ENCODE peak calls at places on chromosome 11, in six cellular contexts. C is HS-27A; B is activated CD4-positive, alpha-beta T cell treated with anti-CD3 and anti-CD28 coated beads, Interleukin-2, amount 50 U/mL, for 48 hours; X is NCI-H1436; M is A172; G is left cardiac atrium. W is an unnamed sample.

GRCh38 chr11:15507592-15507991 is 392.9 kb downstream of the INSC start:
- DNase-seq in C (no peak), B (no peak), X (no peak), M (no peak), G (no peak), W (no peak)

GRCh38 chr11:66886671-66887221 is 29.9 kb downstream of the LRFN4 start:
- DNase-seq in C (peak), B (no peak), X (no peak), M (peak), G (no peak), W (no peak)

GRCh38 chr11:471468-472145 is 21.5 kb downstream of the PTDSS2 start:
- DNase-seq in C (no peak), B (no peak), X (no peak), M (no peak), G (no peak), W (no peak)

GRCh38 chr11:19889531-19889930 is 176.9 kb downstream of the NAV2 start:
- DNase-seq in C (no peak), B (no peak), X (no peak), M (peak), G (no peak), W (no peak)

GRCh38 chr11:78161937-78162336 is 22.5 kb upstream of the ALG8 start:
- DNase-seq in C (no peak), B (no peak), X (no peak), M (no peak), G (peak), W (peak)

GRCh38 chr11:75673977-75674582 is 5.2 kb upstream of the MAP6 start:
- DNase-seq in C (no peak), B (peak), X (no peak), M (peak), G (no peak), W (no peak)

GRCh38 chr11:73513707-73514106 is 84.2 kb downstream of the FAM168A start:
- DNase-seq in C (no peak), B (no peak), X (no peak), M (no peak), G (no peak), W (no peak)

GRCh38 chr11:57779275-57779674 is 17.7 kb downstream of the CTNND1 start:
- DNase-seq in C (no peak), B (no peak), X (no peak), M (peak), G (peak), W (no peak)

GRCh38 chr11:98725471-98725870 is 295.3 kb upstream of the CNTN5 start:
- DNase-seq in C (no peak), B (no peak), X (no peak), M (no peak), G (no peak), W (no peak)

GRCh38 chr11:18457435-18457834 is 1.8 kb downstream of the LDHAL6A start:
- DNase-seq in C (no peak), B (no peak), X (no peak), M (peak), G (no peak), W (no peak)

GRCh38 chr11:72439455-72439854 is 5.1 kb upstream of the CLPB start:
- DNase-seq in C (no peak), B (no peak), X (no peak), M (peak), G (no peak), W (no peak)

GRCh38 chr11:34238966-34239365 is 118.8 kb downstream of the ABTB2 start:
- DNase-seq in C (no peak), B (no peak), X (no peak), M (no peak), G (no peak), W (no peak)

GRCh38 chr11:68932358-68932757 is 28.7 kb downstream of the IGHMBP2 start:
- DNase-seq in C (no peak), B (no peak), X (no peak), M (no peak), G (no peak), W (peak)

GRCh38 chr11:14422814-14423182 is 63.8 kb upstream of the RRAS2 start:
- DNase-seq in C (no peak), B (no peak), X (no peak), M (peak), G (no peak), W (no peak)

GRCh38 chr11:75261902-75262361 is 21.4 kb downstream of the TPBGL start:
- DNase-seq in C (no peak), B (no peak), X (no peak), M (no peak), G (peak), W (peak)

W was measured in spleen.